ENCODE peak calls at places on chromosomes 7 and 10, in seven cellular contexts. J is GM23338, Z is transverse colon, G is right atrium auricular region, V is tibial artery, O is brain microvascular endothelial cell, C is keratinocyte. D is an unnamed sample.

GRCh38 chr10:70331486-70332268 is 47.9 kb upstream of the NPFFR1 start:
- DNase-seq in V (no peak), Z (peak; percentile 32), J (peak; percentile 35), G (peak; percentile 66), C (peak; percentile 94), O (peak; percentile 90), D (peak; percentile 82)

GRCh38 chr7:82593780-82594179 is 150.2 kb upstream of the CACNA2D1 start:
- DNase-seq in J (no peak), Z (no peak), O (no peak), V (no peak), C (peak; percentile 25), G (no peak), D (no peak)

GRCh38 chr10:65194555-65194954 is 1673.4 kb downstream of the REEP3 start:
- DNase-seq in C (no peak), J (no peak), O (peak; percentile 1), G (no peak), V (no peak), Z (no peak), D (no peak)

GRCh38 chr10:89301721-89302445 is at the start of gene IFIT2:
- DNase-seq in G (no peak), Z (peak; percentile 47), V (no peak), O (peak; percentile 64), C (no peak), J (peak; percentile 8), D (peak; percentile 44)

GRCh38 chr7:74029991-74030415 is 2.0 kb downstream of the ELN start:
- DNase-seq in C (no peak), G (no peak), V (no peak), Z (no peak), O (no peak), J (peak; percentile 27), D (peak; percentile 21)

GRCh38 chr10:132997517-132998265 is 55.3 kb upstream of the CFAP46 start:
- DNase-seq in C (no peak), Z (no peak), J (no peak), O (no peak), G (no peak), V (no peak), D (peak; percentile 26)

GRCh38 chr7:151756076-151756731 is 120.7 kb downstream of the PRKAG2 start:
- DNase-seq in C (no peak), G (no peak), O (peak; percentile 58), Z (peak; percentile 20), V (no peak), J (no peak), D (no peak)

GRCh38 chr10:7788640-7789335 is 811 bp downstream of the ATP5F1C start:
- DNase-seq in G (no peak), J (peak; percentile 8), O (no peak), V (no peak), C (no peak), Z (no peak), D (no peak)

GRCh38 chr7:47039899-47040298 is 542.0 kb downstream of the TNS3 start:
- DNase-seq in G (no peak), J (no peak), Z (no peak), O (peak; percentile 31), V (no peak), C (no peak), D (peak; percentile 63)

GRCh38 chr7:68433462-68433861 is 1164.8 kb upstream of the AUTS2 start:
- DNase-seq in J (no peak), C (no peak), G (no peak), V (no peak), Z (no peak), O (no peak), D (no peak)

GRCh38 chr7:149175150-149175549 is 20.2 kb upstream of the ZNF282 start:
- DNase-seq in C (no peak), G (no peak), V (no peak), Z (no peak), O (no peak), J (no peak), D (no peak)
- H3K36me3 ChIP-seq in C (peaks cover 25% of the 10 kb centered on the region), G (peaks cover 64% of the 10 kb centered on the region), V (peaks cover 95% of the 10 kb centered on the region), Z (peaks cover 27% of the 10 kb centered on the region), O (peaks cover 48% of the 10 kb centered on the region), J (peaks cover 86% of the 10 kb centered on the region), D (peaks cover 93% of the 10 kb centered on the region)

GRCh38 chr10:15122477-15123030 is 25.4 kb downstream of the RPP38 start:
- DNase-seq in V (no peak), C (no peak), O (no peak), G (no peak), Z (no peak), J (no peak), D (no peak)
- TF ChIP-seq CTCF in V (no peak), C (no peak), O (no peak), G (no peak), Z (no peak), J (no peak), D (no peak)

GRCh38 chr10:80506189-80506575 is 31.5 kb upstream of the SH2D4B start:
- DNase-seq in O (peak; percentile 79), Z (no peak), V (no peak), G (no peak), J (no peak), C (no peak), D (no peak)
- H3K27ac ChIP-seq in O (peak overlapping the region; percentile 91), Z (peak overlapping the region; percentile 65), V (no peak overlapping the region), G (peak overlapping the region; percentile 80), J (no peak overlapping the region), C (peak overlapping the region; percentile 89), D (peak overlapping the region; percentile 76)

GRCh38 chr7:147196476-147196875 is 1079.9 kb downstream of the CNTNAP2 start:
- DNase-seq in J (no peak), G (no peak), Z (no peak), C (no peak), V (no peak), O (no peak), D (no peak)

GRCh38 chr7:147197006-147197405 is 1080.4 kb downstream of the CNTNAP2 start:
- DNase-seq in C (no peak), O (no peak), J (no peak), Z (no peak), V (no peak), G (no peak), D (no peak)

DNA sequence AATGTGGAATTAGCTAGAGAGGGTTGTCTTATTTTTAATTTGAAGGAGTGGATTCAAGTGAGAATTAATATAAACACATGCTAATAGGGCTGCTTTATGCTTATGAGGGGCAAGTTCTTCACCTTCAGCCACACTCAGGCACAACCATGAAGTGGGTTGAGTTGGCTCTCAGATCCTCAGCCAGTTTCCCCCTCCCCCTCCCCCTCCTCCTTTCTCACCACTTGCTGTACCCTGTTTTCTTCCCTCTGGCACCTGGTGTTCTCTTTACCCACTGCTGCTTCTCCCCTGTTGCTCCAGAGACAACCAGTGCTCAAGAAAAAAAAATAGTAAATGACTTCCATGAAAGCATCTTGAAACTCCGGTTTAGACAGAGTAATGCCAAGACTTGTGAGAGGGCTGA is 1083.3 kb downstream of the CNTNAP2 start:
- DNase-seq in J (no peak), V (no peak), O (no peak), C (no peak), G (no peak), Z (no peak), D (no peak)
- H3K36me3 ChIP-seq in J (no peaks in the 10 kb centered on the region), V (no peaks in the 10 kb centered on the region), O (no peaks in the 10 kb centered on the region), C (no peaks in the 10 kb centered on the region), G (no peaks in the 10 kb centered on the region), Z (no peaks in the 10 kb centered on the region), D (no peaks in the 10 kb centered on the region)

GRCh38 chr10:124508907-124509454 is 47.4 kb downstream of the LHPP start:
- DNase-seq in G (no peak), C (no peak), O (no peak), V (no peak), J (no peak), Z (no peak), D (no peak)

GRCh38 chr10:124510536-124511158 is 49.0 kb downstream of the LHPP start:
- DNase-seq in C (no peak), G (no peak), O (no peak), J (no peak), V (no peak), Z (no peak), D (no peak)

GRCh38 chr10:124508070-124508667 is 46.5 kb downstream of the LHPP start:
- DNase-seq in G (no peak), C (no peak), Z (no peak), J (no peak), O (no peak), V (no peak), D (no peak)

GRCh38 chr10:124511205-124512039 is 49.8 kb downstream of the LHPP start:
- DNase-seq in C (no peak), O (no peak), J (no peak), Z (no peak), V (no peak), G (no peak), D (no peak)

DNA sequence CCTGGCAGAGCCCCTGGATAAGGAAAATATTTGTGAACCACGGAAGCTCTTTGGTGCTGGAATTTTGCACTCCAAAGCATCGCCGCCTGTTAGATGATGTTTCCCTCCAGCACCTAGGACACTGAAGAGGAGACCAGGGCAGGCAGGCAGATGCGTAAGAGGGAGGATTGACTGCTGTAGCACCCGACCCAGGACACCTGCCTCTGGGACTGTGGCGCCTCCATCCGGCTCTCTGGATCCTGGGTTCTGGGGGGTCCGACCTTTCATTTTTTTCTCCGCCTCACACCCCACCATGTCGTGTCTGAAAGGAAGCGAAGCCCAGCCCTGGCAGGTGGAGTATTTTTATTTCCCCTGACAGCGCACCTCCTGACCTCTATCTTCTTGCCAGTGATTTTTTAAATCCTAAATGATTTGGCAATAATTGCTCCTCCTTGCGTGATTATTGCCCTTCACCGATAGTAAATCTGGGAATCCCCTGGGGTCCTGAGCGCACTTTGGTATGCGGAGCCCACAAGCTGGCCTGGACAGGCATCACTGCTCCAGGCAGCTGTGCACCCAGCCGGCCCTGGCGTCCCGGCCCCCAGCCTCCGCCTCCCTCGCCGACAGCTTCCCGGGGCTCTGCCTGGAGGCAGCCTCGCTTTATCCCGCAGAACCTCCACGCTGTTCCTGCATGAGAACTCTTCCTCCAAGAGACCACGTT is 48.4 kb downstream of the LHPP start:
- DNase-seq in Z (no peak), G (no peak), O (no peak), C (no peak), V (no peak), J (no peak), D (no peak)
- TF ChIP-seq CTCF in Z (no peak), G (no peak), O (no peak), C (no peak), V (no peak), J (peak; percentile 53), D (no peak)

D was measured in heart left ventricle.